ENCODE peak calls at places on chromosomes 1 and 21, in nine cellular contexts. One of them, this sample, is unnamed.

GRCh38 chr1:245842106-245842505 is 665.0 kb downstream of the SMYD3 start:
- DNase-seq in tibial artery: no peak
- DNase-seq in NAMALWA: no peak
- DNase-seq in CD8-positive, alpha-beta T cell: no peak
- DNase-seq in stimulated activated CD4-positive, alpha-beta T cell treated with anti-CD3 and anti-CD28 coated beads, Interleukin-12 subunit alpha, Interleukin-12 subunit beta, amount 100 ng/mL, for 4 hours: no peak
- DNase-seq in activated CD4-positive, alpha-beta T cell treated with anti-CD3 and anti-CD28 coated beads, Interleukin-2, amount 50 U/mL, for 1 hour: no peak
- DNase-seq in ovary: no peak
- DNase-seq in iris pigment epithelial cell: no peak
- DNase-seq in substantia nigra: no peak
- DNase-seq in this sample: no peak

GRCh38 chr1:47818682-47819502 is 178.3 kb downstream of the TRABD2B start:
- DNase-seq in stimulated activated CD4-positive, alpha-beta T cell treated with anti-CD3 and anti-CD28 coated beads, Interleukin-12 subunit alpha, Interleukin-12 subunit beta, amount 100 ng/mL, for 4 hours: no peak
- DNase-seq in activated CD4-positive, alpha-beta T cell treated with anti-CD3 and anti-CD28 coated beads, Interleukin-2, amount 50 U/mL, for 1 hour: no peak
- DNase-seq in iris pigment epithelial cell: no peak
- DNase-seq in CD8-positive, alpha-beta T cell: no peak
- DNase-seq in tibial artery: peak
- DNase-seq in substantia nigra: no peak
- DNase-seq in NAMALWA: no peak
- DNase-seq in ovary: no peak
- DNase-seq in this sample: no peak

GRCh38 chr21:43995521-43996105 is 16.5 kb upstream of the TRAPPC10 start:
- DNase-seq in CD8-positive, alpha-beta T cell: no peak
- DNase-seq in tibial artery: no peak
- DNase-seq in activated CD4-positive, alpha-beta T cell treated with anti-CD3 and anti-CD28 coated beads, Interleukin-2, amount 50 U/mL, for 1 hour: no peak
- DNase-seq in stimulated activated CD4-positive, alpha-beta T cell treated with anti-CD3 and anti-CD28 coated beads, Interleukin-12 subunit alpha, Interleukin-12 subunit beta, amount 100 ng/mL, for 4 hours: no peak
- DNase-seq in substantia nigra: no peak
- DNase-seq in iris pigment epithelial cell: no peak
- DNase-seq in NAMALWA: no peak
- DNase-seq in ovary: no peak
- DNase-seq in this sample: no peak

GRCh38 chr1:200226268-200226968 is 183.4 kb downstream of the ZNF281 start:
- DNase-seq in NAMALWA: no peak
- DNase-seq in activated CD4-positive, alpha-beta T cell treated with anti-CD3 and anti-CD28 coated beads, Interleukin-2, amount 50 U/mL, for 1 hour: no peak
- DNase-seq in iris pigment epithelial cell: no peak
- DNase-seq in substantia nigra: no peak
- DNase-seq in stimulated activated CD4-positive, alpha-beta T cell treated with anti-CD3 and anti-CD28 coated beads, Interleukin-12 subunit alpha, Interleukin-12 subunit beta, amount 100 ng/mL, for 4 hours: peak
- DNase-seq in CD8-positive, alpha-beta T cell: no peak
- DNase-seq in ovary: no peak
- DNase-seq in tibial artery: no peak
- DNase-seq in this sample: no peak

GRCh38 chr21:45655071-45655470 is 11.5 kb downstream of the PCBP3 start:
- DNase-seq in stimulated activated CD4-positive, alpha-beta T cell treated with anti-CD3 and anti-CD28 coated beads, Interleukin-12 subunit alpha, Interleukin-12 subunit beta, amount 100 ng/mL, for 4 hours: no peak
- DNase-seq in tibial artery: no peak
- DNase-seq in ovary: no peak
- DNase-seq in CD8-positive, alpha-beta T cell: no peak
- DNase-seq in activated CD4-positive, alpha-beta T cell treated with anti-CD3 and anti-CD28 coated beads, Interleukin-2, amount 50 U/mL, for 1 hour: no peak
- DNase-seq in iris pigment epithelial cell: peak
- DNase-seq in NAMALWA: no peak
- DNase-seq in substantia nigra: no peak
- DNase-seq in this sample: no peak

GRCh38 chr1:204275695-204276596 is 62.2 kb upstream of the GOLT1A start:
- DNase-seq in CD8-positive, alpha-beta T cell: no peak
- DNase-seq in ovary: no peak
- DNase-seq in activated CD4-positive, alpha-beta T cell treated with anti-CD3 and anti-CD28 coated beads, Interleukin-2, amount 50 U/mL, for 1 hour: no peak
- DNase-seq in stimulated activated CD4-positive, alpha-beta T cell treated with anti-CD3 and anti-CD28 coated beads, Interleukin-12 subunit alpha, Interleukin-12 subunit beta, amount 100 ng/mL, for 4 hours: no peak
- DNase-seq in substantia nigra: no peak
- DNase-seq in NAMALWA: no peak
- DNase-seq in tibial artery: no peak
- DNase-seq in iris pigment epithelial cell: peak
- DNase-seq in this sample: no peak

GRCh38 chr1:165431079-165431478 is 13.8 kb downstream of the RXRG start:
- DNase-seq in CD8-positive, alpha-beta T cell: no peak
- DNase-seq in activated CD4-positive, alpha-beta T cell treated with anti-CD3 and anti-CD28 coated beads, Interleukin-2, amount 50 U/mL, for 1 hour: no peak
- DNase-seq in NAMALWA: no peak
- DNase-seq in substantia nigra: no peak
- DNase-seq in ovary: no peak
- DNase-seq in tibial artery: no peak
- DNase-seq in iris pigment epithelial cell: no peak
- DNase-seq in stimulated activated CD4-positive, alpha-beta T cell treated with anti-CD3 and anti-CD28 coated beads, Interleukin-12 subunit alpha, Interleukin-12 subunit beta, amount 100 ng/mL, for 4 hours: no peak
- DNase-seq in this sample: no peak

GRCh38 chr1:56457767-56458375 is 121.5 kb downstream of the PLPP3 start:
- DNase-seq in activated CD4-positive, alpha-beta T cell treated with anti-CD3 and anti-CD28 coated beads, Interleukin-2, amount 50 U/mL, for 1 hour: no peak
- DNase-seq in ovary: no peak
- DNase-seq in iris pigment epithelial cell: no peak
- DNase-seq in NAMALWA: no peak
- DNase-seq in tibial artery: no peak
- DNase-seq in stimulated activated CD4-positive, alpha-beta T cell treated with anti-CD3 and anti-CD28 coated beads, Interleukin-12 subunit alpha, Interleukin-12 subunit beta, amount 100 ng/mL, for 4 hours: no peak
- DNase-seq in CD8-positive, alpha-beta T cell: no peak
- DNase-seq in substantia nigra: no peak
- DNase-seq in this sample: no peak

GRCh38 chr1:232447125-232447524 is 182.8 kb downstream of the SIPA1L2 start:
- DNase-seq in CD8-positive, alpha-beta T cell: no peak
- DNase-seq in activated CD4-positive, alpha-beta T cell treated with anti-CD3 and anti-CD28 coated beads, Interleukin-2, amount 50 U/mL, for 1 hour: no peak
- DNase-seq in ovary: no peak
- DNase-seq in stimulated activated CD4-positive, alpha-beta T cell treated with anti-CD3 and anti-CD28 coated beads, Interleukin-12 subunit alpha, Interleukin-12 subunit beta, amount 100 ng/mL, for 4 hours: no peak
- DNase-seq in tibial artery: no peak
- DNase-seq in NAMALWA: no peak
- DNase-seq in substantia nigra: no peak
- DNase-seq in iris pigment epithelial cell: no peak
- DNase-seq in this sample: no peak

GRCh38 chr1:30863955-30864604 is 44.5 kb downstream of the SDC3 start:
- DNase-seq in ovary: no peak
- DNase-seq in substantia nigra: no peak
- DNase-seq in CD8-positive, alpha-beta T cell: no peak
- DNase-seq in NAMALWA: no peak
- DNase-seq in iris pigment epithelial cell: no peak
- DNase-seq in activated CD4-positive, alpha-beta T cell treated with anti-CD3 and anti-CD28 coated beads, Interleukin-2, amount 50 U/mL, for 1 hour: no peak
- DNase-seq in tibial artery: no peak
- DNase-seq in stimulated activated CD4-positive, alpha-beta T cell treated with anti-CD3 and anti-CD28 coated beads, Interleukin-12 subunit alpha, Interleukin-12 subunit beta, amount 100 ng/mL, for 4 hours: no peak
- DNase-seq in this sample: no peak

GRCh38 chr1:15847100-15847892 is at the start of gene SPEN:
- DNase-seq in NAMALWA: peak
- DNase-seq in activated CD4-positive, alpha-beta T cell treated with anti-CD3 and anti-CD28 coated beads, Interleukin-2, amount 50 U/mL, for 1 hour: peak
- DNase-seq in iris pigment epithelial cell: peak
- DNase-seq in tibial artery: peak
- DNase-seq in stimulated activated CD4-positive, alpha-beta T cell treated with anti-CD3 and anti-CD28 coated beads, Interleukin-12 subunit alpha, Interleukin-12 subunit beta, amount 100 ng/mL, for 4 hours: peak
- DNase-seq in CD8-positive, alpha-beta T cell: peak
- DNase-seq in ovary: peak
- DNase-seq in substantia nigra: peak
- DNase-seq in this sample: peak

GRCh38 chr1:119960501-119960900 is 64.2 kb upstream of the ADAM30 start:
- DNase-seq in CD8-positive, alpha-beta T cell: no peak
- DNase-seq in NAMALWA: no peak
- DNase-seq in activated CD4-positive, alpha-beta T cell treated with anti-CD3 and anti-CD28 coated beads, Interleukin-2, amount 50 U/mL, for 1 hour: no peak
- DNase-seq in stimulated activated CD4-positive, alpha-beta T cell treated with anti-CD3 and anti-CD28 coated beads, Interleukin-12 subunit alpha, Interleukin-12 subunit beta, amount 100 ng/mL, for 4 hours: no peak
- DNase-seq in iris pigment epithelial cell: no peak
- DNase-seq in substantia nigra: no peak
- DNase-seq in ovary: no peak
- DNase-seq in tibial artery: no peak
- DNase-seq in this sample: no peak

GRCh38 chr1:192579319-192579738 is 3.8 kb downstream of the RGS1 start:
- DNase-seq in CD8-positive, alpha-beta T cell: no peak
- DNase-seq in NAMALWA: no peak
- DNase-seq in activated CD4-positive, alpha-beta T cell treated with anti-CD3 and anti-CD28 coated beads, Interleukin-2, amount 50 U/mL, for 1 hour: no peak
- DNase-seq in ovary: no peak
- DNase-seq in tibial artery: no peak
- DNase-seq in substantia nigra: no peak
- DNase-seq in iris pigment epithelial cell: peak
- DNase-seq in stimulated activated CD4-positive, alpha-beta T cell treated with anti-CD3 and anti-CD28 coated beads, Interleukin-12 subunit alpha, Interleukin-12 subunit beta, amount 100 ng/mL, for 4 hours: no peak
- DNase-seq in this sample: no peak

GRCh38 chr1:178485467-178486098 is 11.2 kb downstream of the CLEC20A start:
- DNase-seq in activated CD4-positive, alpha-beta T cell treated with anti-CD3 and anti-CD28 coated beads, Interleukin-2, amount 50 U/mL, for 1 hour: no peak
- DNase-seq in tibial artery: no peak
- DNase-seq in stimulated activated CD4-positive, alpha-beta T cell treated with anti-CD3 and anti-CD28 coated beads, Interleukin-12 subunit alpha, Interleukin-12 subunit beta, amount 100 ng/mL, for 4 hours: no peak
- DNase-seq in NAMALWA: no peak
- DNase-seq in substantia nigra: no peak
- DNase-seq in iris pigment epithelial cell: no peak
- DNase-seq in ovary: no peak
- DNase-seq in CD8-positive, alpha-beta T cell: no peak
- DNase-seq in this sample: no peak

GRCh38 chr1:228984646-228985631 is 249.7 kb downstream of the RHOU start:
- DNase-seq in iris pigment epithelial cell: no peak
- DNase-seq in stimulated activated CD4-positive, alpha-beta T cell treated with anti-CD3 and anti-CD28 coated beads, Interleukin-12 subunit alpha, Interleukin-12 subunit beta, amount 100 ng/mL, for 4 hours: no peak
- DNase-seq in ovary: peak
- DNase-seq in activated CD4-positive, alpha-beta T cell treated with anti-CD3 and anti-CD28 coated beads, Interleukin-2, amount 50 U/mL, for 1 hour: no peak
- DNase-seq in substantia nigra: no peak
- DNase-seq in NAMALWA: no peak
- DNase-seq in CD8-positive, alpha-beta T cell: no peak
- DNase-seq in tibial artery: no peak
- DNase-seq in this sample: no peak

GRCh38 chr1:39132505-39133339 is 71.8 kb upstream of the MACF1 start:
- DNase-seq in iris pigment epithelial cell: no peak
- DNase-seq in ovary: no peak
- DNase-seq in CD8-positive, alpha-beta T cell: no peak
- DNase-seq in NAMALWA: no peak
- DNase-seq in substantia nigra: peak
- DNase-seq in tibial artery: peak
- DNase-seq in stimulated activated CD4-positive, alpha-beta T cell treated with anti-CD3 and anti-CD28 coated beads, Interleukin-12 subunit alpha, Interleukin-12 subunit beta, amount 100 ng/mL, for 4 hours: no peak
- DNase-seq in activated CD4-positive, alpha-beta T cell treated with anti-CD3 and anti-CD28 coated beads, Interleukin-2, amount 50 U/mL, for 1 hour: no peak
- DNase-seq in this sample: peak

GRCh38 chr1:111561328-111561727 is 57.9 kb upstream of the ADORA3 start:
- DNase-seq in stimulated activated CD4-positive, alpha-beta T cell treated with anti-CD3 and anti-CD28 coated beads, Interleukin-12 subunit alpha, Interleukin-12 subunit beta, amount 100 ng/mL, for 4 hours: no peak
- DNase-seq in tibial artery: no peak
- DNase-seq in substantia nigra: no peak
- DNase-seq in NAMALWA: no peak
- DNase-seq in activated CD4-positive, alpha-beta T cell treated with anti-CD3 and anti-CD28 coated beads, Interleukin-2, amount 50 U/mL, for 1 hour: no peak
- DNase-seq in ovary: no peak
- DNase-seq in iris pigment epithelial cell: no peak
- DNase-seq in CD8-positive, alpha-beta T cell: no peak
- DNase-seq in this sample: no peak

GRCh38 chr1:155974208-155975165 is 3.9 kb downstream of the ARHGEF2 start:
- DNase-seq in NAMALWA: no peak
- DNase-seq in CD8-positive, alpha-beta T cell: no peak
- DNase-seq in ovary: no peak
- DNase-seq in activated CD4-positive, alpha-beta T cell treated with anti-CD3 and anti-CD28 coated beads, Interleukin-2, amount 50 U/mL, for 1 hour: no peak
- DNase-seq in stimulated activated CD4-positive, alpha-beta T cell treated with anti-CD3 and anti-CD28 coated beads, Interleukin-12 subunit alpha, Interleukin-12 subunit beta, amount 100 ng/mL, for 4 hours: no peak
- DNase-seq in substantia nigra: peak
- DNase-seq in tibial artery: no peak
- DNase-seq in iris pigment epithelial cell: no peak
- DNase-seq in this sample: no peak

GRCh38 chr1:109151146-109151545 is 37.2 kb downstream of the ELAPOR1 start:
- DNase-seq in ovary: no peak
- DNase-seq in substantia nigra: peak
- DNase-seq in NAMALWA: no peak
- DNase-seq in iris pigment epithelial cell: peak
- DNase-seq in stimulated activated CD4-positive, alpha-beta T cell treated with anti-CD3 and anti-CD28 coated beads, Interleukin-12 subunit alpha, Interleukin-12 subunit beta, amount 100 ng/mL, for 4 hours: no peak
- DNase-seq in activated CD4-positive, alpha-beta T cell treated with anti-CD3 and anti-CD28 coated beads, Interleukin-2, amount 50 U/mL, for 1 hour: no peak
- DNase-seq in CD8-positive, alpha-beta T cell: no peak
- DNase-seq in tibial artery: no peak
- DNase-seq in this sample: no peak

GRCh38 chr1:12067900-12068821 is 5.1 kb downstream of the TNFRSF8 start:
- DNase-seq in activated CD4-positive, alpha-beta T cell treated with anti-CD3 and anti-CD28 coated beads, Interleukin-2, amount 50 U/mL, for 1 hour: no peak
- DNase-seq in CD8-positive, alpha-beta T cell: no peak
- DNase-seq in ovary: no peak
- DNase-seq in stimulated activated CD4-positive, alpha-beta T cell treated with anti-CD3 and anti-CD28 coated beads, Interleukin-12 subunit alpha, Interleukin-12 subunit beta, amount 100 ng/mL, for 4 hours: no peak
- DNase-seq in substantia nigra: no peak
- DNase-seq in tibial artery: no peak
- DNase-seq in NAMALWA: no peak
- DNase-seq in iris pigment epithelial cell: peak
- DNase-seq in this sample: no peak

GRCh38 chr1:51960262-51960661 is 30.2 kb downstream of the RAB3B start:
- DNase-seq in tibial artery: no peak
- DNase-seq in substantia nigra: no peak
- DNase-seq in iris pigment epithelial cell: no peak
- DNase-seq in ovary: no peak
- DNase-seq in stimulated activated CD4-positive, alpha-beta T cell treated with anti-CD3 and anti-CD28 coated beads, Interleukin-12 subunit alpha, Interleukin-12 subunit beta, amount 100 ng/mL, for 4 hours: no peak
- DNase-seq in NAMALWA: no peak
- DNase-seq in activated CD4-positive, alpha-beta T cell treated with anti-CD3 and anti-CD28 coated beads, Interleukin-2, amount 50 U/mL, for 1 hour: no peak
- DNase-seq in CD8-positive, alpha-beta T cell: no peak
- DNase-seq in this sample: no peak

GRCh38 chr1:229087339-229087738 is 183.6 kb upstream of the RAB4A start:
- DNase-seq in NAMALWA: no peak
- DNase-seq in iris pigment epithelial cell: no peak
- DNase-seq in CD8-positive, alpha-beta T cell: no peak
- DNase-seq in substantia nigra: no peak
- DNase-seq in activated CD4-positive, alpha-beta T cell treated with anti-CD3 and anti-CD28 coated beads, Interleukin-2, amount 50 U/mL, for 1 hour: no peak
- DNase-seq in tibial artery: peak
- DNase-seq in ovary: no peak
- DNase-seq in stimulated activated CD4-positive, alpha-beta T cell treated with anti-CD3 and anti-CD28 coated beads, Interleukin-12 subunit alpha, Interleukin-12 subunit beta, amount 100 ng/mL, for 4 hours: no peak
- DNase-seq in this sample: no peak

GRCh38 chr21:45592208-45592619 is 50.0 kb upstream of the SLC19A1 start:
- DNase-seq in iris pigment epithelial cell: peak
- DNase-seq in activated CD4-positive, alpha-beta T cell treated with anti-CD3 and anti-CD28 coated beads, Interleukin-2, amount 50 U/mL, for 1 hour: peak
- DNase-seq in CD8-positive, alpha-beta T cell: peak
- DNase-seq in tibial artery: no peak
- DNase-seq in substantia nigra: no peak
- DNase-seq in NAMALWA: peak
- DNase-seq in ovary: no peak
- DNase-seq in stimulated activated CD4-positive, alpha-beta T cell treated with anti-CD3 and anti-CD28 coated beads, Interleukin-12 subunit alpha, Interleukin-12 subunit beta, amount 100 ng/mL, for 4 hours: peak
- DNase-seq in this sample: peak

GRCh38 chr1:111747282-111747734 is 8.1 kb upstream of the INKA2 start:
- DNase-seq in ovary: no peak
- DNase-seq in substantia nigra: no peak
- DNase-seq in CD8-positive, alpha-beta T cell: peak
- DNase-seq in NAMALWA: peak
- DNase-seq in stimulated activated CD4-positive, alpha-beta T cell treated with anti-CD3 and anti-CD28 coated beads, Interleukin-12 subunit alpha, Interleukin-12 subunit beta, amount 100 ng/mL, for 4 hours: peak
- DNase-seq in activated CD4-positive, alpha-beta T cell treated with anti-CD3 and anti-CD28 coated beads, Interleukin-2, amount 50 U/mL, for 1 hour: peak
- DNase-seq in tibial artery: peak
- DNase-seq in iris pigment epithelial cell: peak
- DNase-seq in this sample: no peak

GRCh38 chr1:26153966-26154572 is 4.8 kb upstream of the FAM110D start:
- DNase-seq in substantia nigra: no peak
- DNase-seq in tibial artery: no peak
- DNase-seq in CD8-positive, alpha-beta T cell: no peak
- DNase-seq in activated CD4-positive, alpha-beta T cell treated with anti-CD3 and anti-CD28 coated beads, Interleukin-2, amount 50 U/mL, for 1 hour: no peak
- DNase-seq in stimulated activated CD4-positive, alpha-beta T cell treated with anti-CD3 and anti-CD28 coated beads, Interleukin-12 subunit alpha, Interleukin-12 subunit beta, amount 100 ng/mL, for 4 hours: no peak
- DNase-seq in NAMALWA: no peak
- DNase-seq in ovary: no peak
- DNase-seq in iris pigment epithelial cell: no peak
- DNase-seq in this sample: peak

GRCh38 chr21:43900690-43901089 is 35.7 kb downstream of the AGPAT3 start:
- DNase-seq in activated CD4-positive, alpha-beta T cell treated with anti-CD3 and anti-CD28 coated beads, Interleukin-2, amount 50 U/mL, for 1 hour: no peak
- DNase-seq in CD8-positive, alpha-beta T cell: no peak
- DNase-seq in NAMALWA: no peak
- DNase-seq in substantia nigra: no peak
- DNase-seq in tibial artery: no peak
- DNase-seq in iris pigment epithelial cell: no peak
- DNase-seq in ovary: no peak
- DNase-seq in stimulated activated CD4-positive, alpha-beta T cell treated with anti-CD3 and anti-CD28 coated beads, Interleukin-12 subunit alpha, Interleukin-12 subunit beta, amount 100 ng/mL, for 4 hours: no peak
- DNase-seq in this sample: no peak

GRCh38 chr1:201562659-201563405 is 23.9 kb downstream of the NAV1 start:
- DNase-seq in ovary: no peak
- DNase-seq in NAMALWA: no peak
- DNase-seq in stimulated activated CD4-positive, alpha-beta T cell treated with anti-CD3 and anti-CD28 coated beads, Interleukin-12 subunit alpha, Interleukin-12 subunit beta, amount 100 ng/mL, for 4 hours: no peak
- DNase-seq in substantia nigra: no peak
- DNase-seq in iris pigment epithelial cell: peak
- DNase-seq in activated CD4-positive, alpha-beta T cell treated with anti-CD3 and anti-CD28 coated beads, Interleukin-2, amount 50 U/mL, for 1 hour: no peak
- DNase-seq in CD8-positive, alpha-beta T cell: no peak
- DNase-seq in tibial artery: no peak
- DNase-seq in this sample: no peak

GRCh38 chr1:67724928-67725560 is 40.0 kb downstream of the GADD45A start:
- DNase-seq in tibial artery: no peak
- DNase-seq in NAMALWA: no peak
- DNase-seq in ovary: no peak
- DNase-seq in iris pigment epithelial cell: peak
- DNase-seq in activated CD4-positive, alpha-beta T cell treated with anti-CD3 and anti-CD28 coated beads, Interleukin-2, amount 50 U/mL, for 1 hour: no peak
- DNase-seq in stimulated activated CD4-positive, alpha-beta T cell treated with anti-CD3 and anti-CD28 coated beads, Interleukin-12 subunit alpha, Interleukin-12 subunit beta, amount 100 ng/mL, for 4 hours: no peak
- DNase-seq in CD8-positive, alpha-beta T cell: no peak
- DNase-seq in substantia nigra: peak
- DNase-seq in this sample: peak

GRCh38 chr1:172932981-172933380 is 117.8 kb downstream of the TNFSF18 start:
- DNase-seq in activated CD4-positive, alpha-beta T cell treated with anti-CD3 and anti-CD28 coated beads, Interleukin-2, amount 50 U/mL, for 1 hour: no peak
- DNase-seq in substantia nigra: no peak
- DNase-seq in ovary: no peak
- DNase-seq in tibial artery: no peak
- DNase-seq in CD8-positive, alpha-beta T cell: no peak
- DNase-seq in stimulated activated CD4-positive, alpha-beta T cell treated with anti-CD3 and anti-CD28 coated beads, Interleukin-12 subunit alpha, Interleukin-12 subunit beta, amount 100 ng/mL, for 4 hours: no peak
- DNase-seq in NAMALWA: no peak
- DNase-seq in iris pigment epithelial cell: no peak
- DNase-seq in this sample: no peak

GRCh38 chr1:184035719-184036516 is 1.6 kb downstream of the COLGALT2 start:
- DNase-seq in tibial artery: peak
- DNase-seq in iris pigment epithelial cell: no peak
- DNase-seq in NAMALWA: no peak
- DNase-seq in substantia nigra: no peak
- DNase-seq in stimulated activated CD4-positive, alpha-beta T cell treated with anti-CD3 and anti-CD28 coated beads, Interleukin-12 subunit alpha, Interleukin-12 subunit beta, amount 100 ng/mL, for 4 hours: peak
- DNase-seq in activated CD4-positive, alpha-beta T cell treated with anti-CD3 and anti-CD28 coated beads, Interleukin-2, amount 50 U/mL, for 1 hour: no peak
- DNase-seq in CD8-positive, alpha-beta T cell: no peak
- DNase-seq in ovary: no peak
- DNase-seq in this sample: no peak

GRCh38 chr1:33300673-33301072 is 20.2 kb downstream of the A3GALT2 start:
- DNase-seq in CD8-positive, alpha-beta T cell: no peak
- DNase-seq in NAMALWA: no peak
- DNase-seq in substantia nigra: no peak
- DNase-seq in tibial artery: peak
- DNase-seq in activated CD4-positive, alpha-beta T cell treated with anti-CD3 and anti-CD28 coated beads, Interleukin-2, amount 50 U/mL, for 1 hour: no peak
- DNase-seq in iris pigment epithelial cell: peak
- DNase-seq in ovary: peak
- DNase-seq in stimulated activated CD4-positive, alpha-beta T cell treated with anti-CD3 and anti-CD28 coated beads, Interleukin-12 subunit alpha, Interleukin-12 subunit beta, amount 100 ng/mL, for 4 hours: no peak
- DNase-seq in this sample: peak

This sample was measured in Peyer's patch.